ENCODE peak calls at places on chromosomes 1 and 21, in nine cellular contexts. G is AG04450, W is psoas muscle, F is fibroblast of lung, S is ovary, Y is IMR-90, V is lower lobe of right lung, P is brain microvascular endothelial cell, U is heart left ventricle. L is an unnamed sample.
A peak's percentile ranks its signal among the peaks of the same experiment; 100 is the strongest.

GRCh38 chr1:201636065-201636464 is 97.1 kb downstream of the NAV1 start:
- DNase-seq in V (no peak), P (no peak), F (no peak), S (no peak), G (no peak), Y (no peak), U (no peak), W (no peak), L (no peak)

GRCh38 chr21:37266515-37267221 is 466 bp downstream of the VPS26C start:
- DNase-seq in W (peak; percentile 44), Y (peak; percentile 42), G (no peak), U (peak; percentile 70), V (peak; percentile 80), S (no peak), F (peak; percentile 32), P (peak; percentile 11), L (peak; percentile 87)

GRCh38 chr1:156625436-156626078 is 6.3 kb downstream of the HAPLN2 start:
- DNase-seq in Y (peak; percentile 28), W (peak; percentile 62), F (peak; percentile 46), S (peak; percentile 57), V (peak; percentile 66), G (no peak), U (peak; percentile 73), P (no peak), L (peak; percentile 69)

GRCh38 chr1:90707363-90707710 is 9.8 kb downstream of the BARHL2 start:
- DNase-seq in F (no peak), Y (peak; percentile 15), U (no peak), V (peak; percentile 70), P (no peak), G (no peak), S (no peak), W (no peak), L (peak; percentile 84)

GRCh38 chr1:201719812-201720521 is 109.0 kb upstream of the IPO9 start:
- DNase-seq in P (peak; percentile 71), V (no peak), U (peak; percentile 88), Y (peak; percentile 85), S (peak; percentile 75), G (peak; percentile 54), W (peak; percentile 65), F (peak; percentile 94), L (no peak)

GRCh38 chr1:223748405-223748772 is 36.0 kb downstream of the CAPN2 start:
- DNase-seq in G (no peak), U (no peak), Y (peak; percentile 86), P (no peak), F (peak; percentile 86), S (peak; percentile 47), W (no peak), V (no peak), L (no peak)

GRCh38 chr1:25232866-25233784 is 823 bp upstream of the SYF2 start:
- DNase-seq in G (peak; percentile 32), Y (peak; percentile 80), F (peak; percentile 89), U (peak; percentile 90), V (peak; percentile 91), P (peak; percentile 87), S (peak; percentile 57), W (peak; percentile 82), L (peak; percentile 88)

GRCh38 chr1:233328661-233329498 is 1.4 kb downstream of the MAP3K21 start:
- DNase-seq in V (no peak), U (no peak), S (peak; percentile 13), G (no peak), P (no peak), Y (no peak), W (peak; percentile 13), F (no peak), L (peak; percentile 72)

GRCh38 chr1:3067301-3067670 is 1.7 kb upstream of the PRDM16 start:
- DNase-seq in W (no peak), G (no peak), Y (no peak), F (no peak), P (no peak), V (peak; percentile 46), U (no peak), S (no peak), L (peak; percentile 63)

DNA sequence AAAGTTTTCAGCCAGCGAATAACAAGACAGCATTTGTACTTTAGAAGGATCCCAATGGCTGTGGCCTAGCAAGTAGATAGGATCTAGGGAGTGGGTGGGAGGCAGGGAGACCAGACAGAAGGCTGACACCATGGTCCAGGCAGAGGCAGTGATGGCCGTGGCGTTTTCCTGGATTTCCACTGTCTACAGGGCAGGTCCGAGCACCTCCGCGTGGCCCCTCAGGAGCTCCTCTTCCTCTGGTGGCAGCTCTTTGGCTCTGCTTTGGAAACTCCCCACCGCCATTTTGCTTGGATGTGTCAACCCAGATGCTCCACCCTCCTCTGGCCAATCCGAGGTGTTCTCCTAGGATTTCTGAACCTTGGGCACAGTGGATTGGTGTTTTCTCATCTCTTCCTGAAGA is 25.1 kb downstream of the PADI4 start:
- DNase-seq in G (no peak), W (no peak), Y (no peak), V (no peak), S (no peak), U (no peak), P (no peak), F (no peak), L (no peak)
- H3K27me3 ChIP-seq in G (peaks cover 27% of the 10 kb centered on the region), W (peaks cover 24% of the 10 kb centered on the region), Y (peaks cover 13% of the 10 kb centered on the region), V (peaks cover 21% of the 10 kb centered on the region), S (no peaks in the 10 kb centered on the region), U (peaks cover 14% of the 10 kb centered on the region), P (no peaks in the 10 kb centered on the region), F (peaks cover 5% of the 10 kb centered on the region), L (peaks cover 18% of the 10 kb centered on the region)

DNA sequence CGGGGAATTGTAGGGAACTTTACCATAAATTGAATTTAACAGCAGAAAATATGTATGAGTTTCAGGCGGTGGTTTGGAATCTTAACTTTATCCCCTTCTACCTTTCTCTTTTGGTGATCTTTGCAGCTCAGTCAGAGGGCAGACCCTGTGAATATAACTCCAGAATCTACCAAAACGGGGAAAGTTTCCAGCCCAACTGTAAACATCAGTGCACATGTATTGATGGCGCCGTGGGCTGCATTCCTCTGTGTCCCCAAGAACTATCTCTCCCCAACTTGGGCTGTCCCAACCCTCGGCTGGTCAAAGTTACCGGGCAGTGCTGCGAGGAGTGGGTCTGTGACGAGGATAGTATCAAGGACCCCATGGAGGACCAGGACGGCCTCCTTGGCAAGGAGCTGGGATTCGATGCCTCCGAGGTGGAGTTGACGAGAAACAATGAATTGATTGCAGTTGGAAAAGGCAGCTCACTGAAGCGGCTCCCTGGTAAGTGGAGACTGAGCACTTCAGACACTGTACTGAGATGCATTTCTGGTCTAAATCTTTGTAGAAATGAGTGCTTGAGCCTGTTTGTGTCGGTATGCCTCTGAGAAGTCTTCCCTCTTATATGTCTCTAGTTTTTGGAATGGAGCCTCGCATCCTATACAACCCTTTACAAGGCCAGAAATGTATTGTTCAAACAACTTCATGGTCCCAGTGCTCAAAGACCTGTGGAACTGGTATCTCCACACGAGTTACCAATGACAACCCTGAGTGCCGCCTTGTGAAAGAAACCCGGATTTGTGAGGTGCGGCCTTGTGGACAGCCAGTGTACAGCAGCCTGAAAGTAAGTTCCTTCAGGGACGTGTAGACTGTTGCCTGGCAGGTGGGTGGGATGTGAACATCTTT is 1.5 kb downstream of the CCN1 start:
- DNase-seq in W (peak; percentile 22), P (peak; percentile 81), V (peak; percentile 80), S (no peak), F (peak; percentile 81), Y (peak; percentile 76), G (peak; percentile 50), U (peak; percentile 49), L (peak; percentile 74)
- TF ChIP-seq CTCF in W (peak; percentile 45), P (peak; percentile 67), V (peak; percentile 35), S (no peak), F (peak; percentile 42), Y (no peak), G (peak; percentile 47), U (peak; percentile 22), L (peak; percentile 42)

GRCh38 chr1:178088651-178089050 is 5.3 kb upstream of the RASAL2 start:
- DNase-seq in P (no peak), W (no peak), Y (no peak), F (no peak), G (no peak), S (no peak), U (no peak), V (no peak), L (no peak)

GRCh38 chr1:178091986-178092745 is 1.7 kb upstream of the RASAL2 start:
- DNase-seq in P (no peak), S (no peak), W (no peak), Y (peak; percentile 66), U (no peak), F (no peak), V (no peak), G (no peak), L (no peak)

DNA sequence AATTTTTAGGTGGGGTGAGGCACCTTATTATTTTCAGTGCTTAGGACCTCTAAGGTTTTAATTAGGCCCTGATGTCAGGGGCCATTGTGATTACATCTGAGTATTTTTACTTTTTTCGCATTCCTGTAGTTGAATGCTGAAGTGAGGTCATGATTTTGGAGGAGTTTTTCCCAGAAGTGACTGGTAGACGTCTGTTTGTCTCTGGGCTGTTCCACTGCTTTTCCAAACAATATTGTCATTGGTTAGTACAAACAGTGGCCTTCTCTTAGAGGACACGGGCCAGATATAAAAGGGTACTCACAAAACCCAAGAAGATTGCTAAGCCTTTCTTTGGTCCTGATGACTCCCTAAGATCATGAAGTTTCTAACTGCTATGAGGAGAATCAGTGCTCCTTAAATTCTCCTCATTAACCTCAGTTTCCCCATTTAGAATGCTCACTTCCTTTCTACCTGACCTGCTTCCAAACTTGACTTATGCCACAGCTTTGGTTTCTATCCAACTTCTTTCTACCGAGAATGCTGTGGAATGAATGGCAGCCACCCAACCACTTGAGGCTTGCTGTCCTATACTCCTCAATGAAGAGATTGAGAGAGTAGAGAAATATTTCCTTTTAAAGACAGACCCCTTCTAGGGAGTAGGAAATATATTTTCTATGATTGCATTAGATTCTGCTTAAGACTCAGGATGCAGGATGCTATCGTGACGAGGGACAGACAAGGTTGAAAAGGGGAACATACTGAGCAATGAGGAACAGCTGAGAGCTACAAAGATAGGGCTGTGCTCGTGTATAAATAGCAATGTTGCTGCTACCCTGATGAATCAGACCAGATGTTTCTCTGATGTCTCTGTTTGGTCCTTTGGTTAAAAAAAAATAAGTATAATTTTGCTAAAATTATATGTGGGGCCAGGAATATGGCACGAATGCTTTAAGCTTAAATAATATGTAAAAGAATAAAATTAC is 7.3 kb upstream of the RASAL2 start:
- DNase-seq in Y (peak; percentile 75), U (no peak), P (peak; percentile 50), W (no peak), G (no peak), S (no peak), V (no peak), F (peak; percentile 34), L (no peak)
- H3K4me3 ChIP-seq in Y (no peak overlapping the region), U (no peak overlapping the region), P (no peak overlapping the region), W (no peak overlapping the region), G (no peak overlapping the region), S (no peak overlapping the region), V (no peak overlapping the region), F (no peak overlapping the region), L (no peak overlapping the region)

GRCh38 chr1:8329439-8329838 is 11.5 kb downstream of the SLC45A1 start:
- DNase-seq in G (no peak), F (no peak), Y (no peak), P (no peak), S (no peak), V (no peak), U (peak; percentile 6), W (no peak), L (no peak)
- H3K27me3 ChIP-seq in G (no peaks in the 10 kb centered on the region), F (no peaks in the 10 kb centered on the region), Y (no peaks in the 10 kb centered on the region), P (no peaks in the 10 kb centered on the region), S (no peaks in the 10 kb centered on the region), V (no peaks in the 10 kb centered on the region), U (no peaks in the 10 kb centered on the region), W (no peaks in the 10 kb centered on the region), L (no peaks in the 10 kb centered on the region)